ENCODE peak calls at places on chromosomes 4 and X, in four cellular contexts. Y is SW 1271, C is HTR-8/SVneo, J is colonic mucosa. V is an unnamed sample.

GRCh38 chrX:989959-990510 is 222.4 kb downstream of the CRLF2 start:
- DNase-seq in C (peak), J (peak), Y (no peak), V (peak)

GRCh38 chr4:156476359-156476758 is 495.2 kb downstream of the PDGFC start:
- DNase-seq in Y (peak), C (peak), J (no peak), V (peak)

GRCh38 chrX:37409278-37409677 is 60.1 kb downstream of the PRRG1 start:
- DNase-seq in J (no peak), C (no peak), Y (no peak), V (no peak)

GRCh38 chr4:128163177-128164117 is 102.3 kb downstream of the LARP1B start:
- DNase-seq in Y (peak), C (peak), J (no peak), V (peak)

GRCh38 chr4:573122-573892 is 2.8 kb downstream of the TMEM271 start:
- DNase-seq in C (no peak), J (no peak), Y (no peak), V (no peak)

GRCh38 chr4:110867981-110868380 is 245.1 kb upstream of the PITX2 start:
- DNase-seq in Y (no peak), C (no peak), J (no peak), V (no peak)

GRCh38 chr4:86117781-86118302 is 242.0 kb downstream of the MAPK10 start:
- DNase-seq in C (peak), Y (no peak), J (no peak), V (no peak)

GRCh38 chrX:31706456-31706855 is 634.6 kb upstream of the FTHL17 start:
- DNase-seq in Y (no peak), C (no peak), J (no peak), V (peak)

GRCh38 chr4:20431422-20432014 is 179.8 kb downstream of the SLIT2 start:
- DNase-seq in C (no peak), Y (no peak), J (no peak), V (peak)

GRCh38 chrX:153934473-153935325 is at the start of gene NAA10:
- DNase-seq in Y (peak), C (peak), J (peak), V (peak)

GRCh38 chrX:71540801-71541545 is 8.1 kb downstream of the OGT start:
- DNase-seq in J (no peak), Y (no peak), C (no peak), V (no peak)

GRCh38 chr4:37066149-37066548 is 178.4 kb upstream of the NWD2 start:
- DNase-seq in Y (no peak), C (no peak), J (peak), V (peak)

GRCh38 chr4:138858419-138858818 is 157.2 kb upstream of the NOCT start:
- DNase-seq in Y (no peak), J (no peak), C (no peak), V (no peak)

GRCh38 chr4:88582493-88582892 is 9.8 kb upstream of the HERC3 start:
- DNase-seq in Y (no peak), C (no peak), J (no peak), V (no peak)

GRCh38 chrX:143781103-143781502 is 60.6 kb upstream of the SPANXN2 start:
- DNase-seq in C (peak), Y (peak), J (no peak), V (no peak)

GRCh38 chrX:17442898-17443297 is 67.9 kb downstream of the NHS start:
- DNase-seq in Y (no peak), C (no peak), J (no peak), V (no peak)

GRCh38 chrX:34656467-34656841 is 631 bp downstream of the TMEM47 start:
- DNase-seq in Y (no peak), J (no peak), C (no peak), V (peak)

GRCh38 chrX:7074135-7074907 is 73.2 kb upstream of the STS start:
- DNase-seq in Y (no peak), J (no peak), C (no peak), V (no peak)

GRCh38 chr4:20662851-20663250 is 37.4 kb upstream of the PACRGL start:
- DNase-seq in J (no peak), Y (no peak), C (no peak), V (no peak)

GRCh38 chr4:123597586-123597985 is 201.0 kb downstream of the SPRY1 start:
- DNase-seq in C (no peak), J (no peak), Y (no peak), V (no peak)

GRCh38 chr4:830776-831482 is 5.0 kb upstream of the CPLX1 start:
- DNase-seq in J (no peak), Y (no peak), C (no peak), V (no peak)